ENCODE peak calls at places on chromosomes 16 and 17, in five cellular contexts. M is upper lobe of left lung; D is T-cell; K is activated effector memory CD4-positive, alpha-beta T cell treated with anti-CD3 and anti-CD28 coated beads, Interleukin-2, amount 50 U/mL, for 16 hours; Z is head of caudate nucleus. U is an unnamed sample.

GRCh38 chr17:74452841-74453661 is 13.4 kb upstream of the CD300A start:
- DNase-seq in M (no peak), D (no peak), K (no peak), Z (no peak), U (no peak)

GRCh38 chr16:1772362-1772907 is at the start of gene EME2:
- DNase-seq in M (peak), D (peak), K (peak), Z (peak), U (no peak)

GRCh38 chr17:67316776-67317175 is 49.6 kb downstream of the PSMD12 start:
- DNase-seq in M (no peak), D (no peak), K (no peak), Z (no peak), U (no peak)

GRCh38 chr16:76899767-76900166 is 291.2 kb upstream of the MON1B start:
- DNase-seq in M (no peak), D (no peak), K (no peak), Z (no peak), U (no peak)

GRCh38 chr17:16446338-16446983 is 31.1 kb downstream of the TRPV2 start:
- DNase-seq in M (no peak), D (no peak), K (no peak), Z (no peak), U (no peak)

GRCh38 chr16:29877266-29877961 is 14.4 kb upstream of the CDIPT start:
- DNase-seq in M (peak), D (no peak), K (peak), Z (no peak), U (no peak)

GRCh38 chr16:11102523-11102898 is 153.5 kb downstream of the SOCS1 start:
- DNase-seq in M (no peak), D (no peak), K (no peak), Z (no peak), U (no peak)

GRCh38 chr17:21214777-21215541 is 998 bp upstream of the TMEM11 start:
- DNase-seq in M (no peak), D (no peak), K (no peak), Z (no peak), U (peak)

GRCh38 chr17:266701-267656 is 85.5 kb upstream of the DOC2B start:
- DNase-seq in M (no peak), D (no peak), K (peak), Z (peak), U (no peak)

GRCh38 chr17:62627904-62628603 is 584 bp downstream of the MRC2 start:
- DNase-seq in M (peak), D (no peak), K (peak), Z (peak), U (no peak)

GRCh38 chr17:72175263-72175662 is 54.4 kb downstream of the SOX9 start:
- DNase-seq in M (no peak), D (no peak), K (no peak), Z (no peak), U (no peak)

GRCh38 chr16:177394-177822 is 928 bp downstream of the HBA1 start:
- DNase-seq in M (no peak), D (no peak), K (no peak), Z (no peak), U (no peak)

GRCh38 chr17:30970757-30971567 is at the start of gene RNF135:
- DNase-seq in M (peak), D (peak), K (peak), Z (peak), U (peak)

GRCh38 chr17:82415336-82415735 is 2.8 kb upstream of the HEXD start:
- DNase-seq in M (peak), D (no peak), K (no peak), Z (no peak), U (no peak)

GRCh38 chr17:37069087-37069486 is 120.3 kb downstream of the AATF start:
- DNase-seq in M (no peak), D (no peak), K (no peak), Z (no peak), U (no peak)

GRCh38 chr17:44256671-44257070 is 11.3 kb downstream of the SLC4A1 start:
- DNase-seq in M (no peak), D (no peak), K (no peak), Z (no peak), U (no peak)

U was measured in trophoblast cell.